ENCODE peak calls at places on chromosomes 2 and 18, in four cellular contexts. One of them, this sample, is unnamed.

GRCh38 chr2:98020516-98020915 is 24.8 kb upstream of the TMEM131 start:
- DNase-seq in HepG2: no peak
- DNase-seq in GM12878: no peak
- DNase-seq in K562: no peak
- DNase-seq in this sample: no peak

GRCh38 chr18:29540548-29540947 is 1363.6 kb upstream of the CDH2 start:
- DNase-seq in GM12878: no peak
- DNase-seq in HepG2: no peak
- DNase-seq in K562: no peak
- DNase-seq in this sample: no peak

GRCh38 chr2:239440511-239440959 is 39.7 kb upstream of the HDAC4 start:
- DNase-seq in HepG2: peak; percentile 79
- DNase-seq in K562: no peak
- DNase-seq in GM12878: no peak
- DNase-seq in this sample: peak; percentile 26

GRCh38 chr2:100988630-100989417 is 13.3 kb upstream of the RPL31 start:
- DNase-seq in GM12878: no peak
- DNase-seq in HepG2: no peak
- DNase-seq in K562: no peak
- DNase-seq in this sample: no peak

GRCh38 chr2:30318987-30319782 is 87.9 kb downstream of the LBH start:
- DNase-seq in HepG2: no peak
- DNase-seq in GM12878: no peak
- DNase-seq in K562: no peak
- DNase-seq in this sample: no peak

GRCh38 chr2:236393101-236393500 is 128.9 kb upstream of the ASB18 start:
- DNase-seq in HepG2: no peak
- DNase-seq in GM12878: no peak
- DNase-seq in K562: no peak
- DNase-seq in this sample: no peak

GRCh38 chr2:40093036-40093673 is 314.1 kb upstream of the THUMPD2 start:
- DNase-seq in HepG2: no peak
- DNase-seq in K562: no peak
- DNase-seq in GM12878: no peak
- DNase-seq in this sample: no peak

GRCh38 chr2:28359222-28360065 is 33.2 kb upstream of the FOSL2 start:
- DNase-seq in K562: peak; percentile 90
- DNase-seq in HepG2: peak; percentile 69
- DNase-seq in GM12878: peak; percentile 57
- DNase-seq in this sample: no peak

GRCh38 chr2:150351922-150352321 is 135.5 kb downstream of the RND3 start:
- DNase-seq in HepG2: no peak
- DNase-seq in K562: no peak
- DNase-seq in GM12878: no peak
- DNase-seq in this sample: no peak

GRCh38 chr18:48961547-48961946 is 10.8 kb upstream of the SMAD7 start:
- DNase-seq in K562: no peak
- DNase-seq in HepG2: no peak
- DNase-seq in GM12878: no peak
- DNase-seq in this sample: no peak

GRCh38 chr2:28810384-28811285 is at the start of gene SPDYA:
- DNase-seq in HepG2: no peak
- DNase-seq in GM12878: no peak
- DNase-seq in K562: no peak
- DNase-seq in this sample: peak; percentile 88

GRCh38 chr18:78778651-78779050 is 201.0 kb upstream of the SALL3 start:
- DNase-seq in HepG2: no peak
- DNase-seq in K562: no peak
- DNase-seq in GM12878: no peak
- DNase-seq in this sample: no peak

GRCh38 chr2:66929632-66930385 is 467.3 kb upstream of the ETAA1 start:
- DNase-seq in HepG2: no peak
- DNase-seq in GM12878: no peak
- DNase-seq in K562: no peak
- DNase-seq in this sample: no peak

GRCh38 chr2:40168032-40168431 is 283.9 kb downstream of the SLC8A1 start:
- DNase-seq in HepG2: peak; percentile 9
- DNase-seq in GM12878: no peak
- DNase-seq in K562: no peak
- DNase-seq in this sample: no peak

GRCh38 chr18:77013777-77014525 is 118.6 kb downstream of the MBP start:
- DNase-seq in K562: no peak
- DNase-seq in GM12878: no peak
- DNase-seq in HepG2: no peak
- DNase-seq in this sample: no peak

GRCh38 chr18:54558609-54559585 is 32.1 kb upstream of the DYNAP start:
- DNase-seq in HepG2: peak; percentile 11
- DNase-seq in GM12878: peak; percentile 11
- DNase-seq in K562: peak; percentile 30
- DNase-seq in this sample: no peak

GRCh38 chr18:77086034-77086433 is 46.5 kb downstream of the MBP start:
- DNase-seq in GM12878: no peak
- DNase-seq in K562: no peak
- DNase-seq in HepG2: no peak
- DNase-seq in this sample: no peak

GRCh38 chr2:108184421-108184820 is 55.3 kb upstream of the SULT1C3 start:
- DNase-seq in HepG2: peak; percentile 29
- DNase-seq in GM12878: no peak
- DNase-seq in K562: peak; percentile 32
- DNase-seq in this sample: no peak

GRCh38 chr2:51995293-51995692 is 963.4 kb upstream of the NRXN1 start:
- DNase-seq in K562: no peak
- DNase-seq in HepG2: no peak
- DNase-seq in GM12878: no peak
- DNase-seq in this sample: no peak

GRCh38 chr2:65282492-65283053 is 54.9 kb downstream of the ACTR2 start:
- DNase-seq in GM12878: no peak
- DNase-seq in K562: no peak
- DNase-seq in HepG2: no peak
- DNase-seq in this sample: no peak

GRCh38 chr2:240922234-240922981 is 16.3 kb downstream of the CROCC2 start:
- DNase-seq in HepG2: no peak
- DNase-seq in K562: no peak
- DNase-seq in GM12878: no peak
- DNase-seq in this sample: no peak

GRCh38 chr18:50878345-50879301 is at the start of gene ME2:
- DNase-seq in K562: peak; percentile 90
- DNase-seq in GM12878: peak; percentile 59
- DNase-seq in HepG2: peak; percentile 72
- DNase-seq in this sample: peak; percentile 90

GRCh38 chr2:224158831-224159230 is 119.7 kb upstream of the SERPINE2 start:
- DNase-seq in GM12878: no peak
- DNase-seq in HepG2: no peak
- DNase-seq in K562: no peak
- DNase-seq in this sample: no peak

GRCh38 chr2:117835990-117836760 is 21.7 kb downstream of the DDX18 start:
- DNase-seq in K562: peak; percentile 53
- DNase-seq in HepG2: peak; percentile 54
- DNase-seq in GM12878: no peak
- DNase-seq in this sample: peak; percentile 88

GRCh38 chr18:295756-296155 is 27.9 kb upstream of the THOC1 start:
- DNase-seq in HepG2: no peak
- DNase-seq in K562: no peak
- DNase-seq in GM12878: no peak
- DNase-seq in this sample: no peak

GRCh38 chr2:149331023-149331400 is 625 bp downstream of the LYPD6 start:
- DNase-seq in K562: no peak
- DNase-seq in GM12878: no peak
- DNase-seq in HepG2: no peak
- DNase-seq in this sample: peak; percentile 19

GRCh38 chr2:23381084-23381483 is 3.9 kb upstream of the KLHL29 start:
- DNase-seq in HepG2: peak; percentile 18
- DNase-seq in K562: no peak
- DNase-seq in GM12878: peak; percentile 44
- DNase-seq in this sample: no peak
- TF ChIP-seq TCF7 in HepG2: no peak
- TF ChIP-seq TCF7 in K562: no peak
- TF ChIP-seq TCF7 in GM12878: no peak
- TF ChIP-seq TCF7 in this sample: no peak

GRCh38 chr2:671072-671471 is 6.1 kb downstream of the TMEM18 start:
- DNase-seq in K562: no peak
- DNase-seq in HepG2: no peak
- DNase-seq in GM12878: no peak
- DNase-seq in this sample: no peak

GRCh38 chr2:671787-672605 is 5.2 kb downstream of the TMEM18 start:
- DNase-seq in GM12878: no peak
- DNase-seq in K562: no peak
- DNase-seq in HepG2: no peak
- DNase-seq in this sample: no peak

GRCh38 chr2:670637-671036 is 6.6 kb downstream of the TMEM18 start:
- DNase-seq in GM12878: no peak
- DNase-seq in K562: no peak
- DNase-seq in HepG2: no peak
- DNase-seq in this sample: no peak

GRCh38 chr2:667332-668000 is 9.7 kb downstream of the TMEM18 start:
- DNase-seq in K562: peak; percentile 40
- DNase-seq in GM12878: no peak
- DNase-seq in HepG2: peak; percentile 58
- DNase-seq in this sample: no peak

DNA sequence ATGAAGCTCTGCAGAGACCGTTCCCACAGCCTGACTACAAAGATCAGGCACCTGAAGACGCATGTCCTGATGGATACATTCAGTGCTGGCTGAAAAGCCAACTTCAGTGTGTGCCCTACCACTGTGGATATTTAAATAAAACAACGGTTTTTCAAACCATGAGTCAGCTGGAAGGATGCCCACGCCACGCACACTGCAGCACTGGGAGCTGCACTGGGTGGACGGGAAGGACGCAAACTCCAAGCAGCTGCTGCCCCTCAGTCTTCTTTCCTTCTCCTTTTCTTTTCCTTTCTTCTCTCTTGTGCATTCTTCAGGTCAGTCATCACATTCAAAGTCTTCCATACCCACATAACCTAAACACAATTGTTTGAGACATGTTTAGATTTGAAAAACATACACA is 7.9 kb downstream of the TMEM18 start:
- DNase-seq in K562: no peak
- DNase-seq in HepG2: no peak
- DNase-seq in GM12878: no peak
- DNase-seq in this sample: no peak
- TF ChIP-seq USF2 in K562: no peak
- TF ChIP-seq USF2 in HepG2: no peak
- TF ChIP-seq USF2 in GM12878: no peak
- TF ChIP-seq USF2 in this sample: no peak

GRCh38 chr18:73719611-73720010 is 428.0 kb downstream of the FBXO15 start:
- DNase-seq in HepG2: no peak
- DNase-seq in GM12878: no peak
- DNase-seq in K562: no peak
- DNase-seq in this sample: no peak

GRCh38 chr18:73715228-73715670 is 432.4 kb downstream of the FBXO15 start:
- DNase-seq in HepG2: no peak
- DNase-seq in K562: no peak
- DNase-seq in GM12878: no peak
- DNase-seq in this sample: no peak

GRCh38 chr18:73717570-73717969 is 430.1 kb downstream of the FBXO15 start:
- DNase-seq in HepG2: no peak
- DNase-seq in K562: no peak
- DNase-seq in GM12878: no peak
- DNase-seq in this sample: no peak
- TF ChIP-seq ETV6 in HepG2: no peak
- TF ChIP-seq ETV6 in K562: no peak
- TF ChIP-seq ETV6 in GM12878: no peak
- TF ChIP-seq ETV6 in this sample: no peak

GRCh38 chr2:24970483-24971299 is 1.1 kb downstream of the DNAJC27 start:
- DNase-seq in HepG2: peak; percentile 18
- DNase-seq in GM12878: no peak
- DNase-seq in K562: peak; percentile 50
- DNase-seq in this sample: no peak
- TF ChIP-seq TCF7 in HepG2: no peak
- TF ChIP-seq TCF7 in GM12878: no peak
- TF ChIP-seq TCF7 in K562: no peak
- TF ChIP-seq TCF7 in this sample: no peak

GRCh38 chr2:125644257-125644656 is 1011.7 kb upstream of the GYPC start:
- DNase-seq in HepG2: no peak
- DNase-seq in GM12878: no peak
- DNase-seq in K562: no peak
- DNase-seq in this sample: no peak
- TF ChIP-seq USF2 in HepG2: no peak
- TF ChIP-seq USF2 in GM12878: no peak
- TF ChIP-seq USF2 in K562: no peak
- TF ChIP-seq USF2 in this sample: no peak

GRCh38 chr18:57397440-57397839 is 37.7 kb upstream of the ONECUT2 start:
- DNase-seq in HepG2: no peak
- DNase-seq in GM12878: no peak
- DNase-seq in K562: peak; percentile 2
- DNase-seq in this sample: no peak
- TF ChIP-seq ETV6 in HepG2: no peak
- TF ChIP-seq ETV6 in GM12878: no peak
- TF ChIP-seq ETV6 in K562: no peak
- TF ChIP-seq ETV6 in this sample: no peak

GRCh38 chr2:198312621-198313483 is 508.5 kb downstream of the PLCL1 start:
- DNase-seq in GM12878: no peak
- DNase-seq in HepG2: no peak
- DNase-seq in K562: no peak
- DNase-seq in this sample: no peak

GRCh38 chr2:198316231-198316630 is 511.8 kb downstream of the PLCL1 start:
- DNase-seq in HepG2: no peak
- DNase-seq in K562: no peak
- DNase-seq in GM12878: no peak
- DNase-seq in this sample: no peak

GRCh38 chr2:198316852-198317395 is 512.5 kb downstream of the PLCL1 start:
- DNase-seq in HepG2: no peak
- DNase-seq in GM12878: no peak
- DNase-seq in K562: no peak
- DNase-seq in this sample: no peak

GRCh38 chr2:198314559-198315153 is 510.3 kb downstream of the PLCL1 start:
- DNase-seq in GM12878: peak; percentile 4
- DNase-seq in HepG2: peak; percentile 39
- DNase-seq in K562: peak; percentile 38
- DNase-seq in this sample: no peak

GRCh38 chr2:198315791-198316190 is 511.4 kb downstream of the PLCL1 start:
- DNase-seq in HepG2: no peak
- DNase-seq in GM12878: no peak
- DNase-seq in K562: no peak
- DNase-seq in this sample: no peak
- TF ChIP-seq TCF7 in HepG2: no peak
- TF ChIP-seq TCF7 in GM12878: no peak
- TF ChIP-seq TCF7 in K562: no peak
- TF ChIP-seq TCF7 in this sample: no peak